ENCODE peak calls at places on chromosomes 2 and 18, in six cellular contexts. One of them, this sample, is unnamed.

GRCh38 chr2:59896499-59896898 is 657.0 kb downstream of the BCL11A start:
- DNase-seq in AG04450: no peak
- DNase-seq in esophagus muscularis mucosa: no peak
- DNase-seq in neural progenitor cell: no peak
- DNase-seq in esophagus squamous epithelium: no peak
- DNase-seq in pancreas: no peak
- DNase-seq in this sample: no peak

GRCh38 chr18:72460210-72460680 is 83.9 kb downstream of the CBLN2 start:
- DNase-seq in AG04450: no peak
- DNase-seq in esophagus muscularis mucosa: no peak
- DNase-seq in neural progenitor cell: no peak
- DNase-seq in esophagus squamous epithelium: no peak
- DNase-seq in pancreas: no peak
- DNase-seq in this sample: peak

GRCh38 chr2:138503087-138503442 is 1.5 kb downstream of the SPOPL start:
- DNase-seq in AG04450: no peak
- DNase-seq in esophagus muscularis mucosa: no peak
- DNase-seq in neural progenitor cell: no peak
- DNase-seq in esophagus squamous epithelium: no peak
- DNase-seq in pancreas: no peak
- DNase-seq in this sample: no peak

GRCh38 chr18:74328196-74328595 is 12.6 kb downstream of the C18orf63 start:
- DNase-seq in AG04450: no peak
- DNase-seq in esophagus muscularis mucosa: no peak
- DNase-seq in neural progenitor cell: no peak
- DNase-seq in esophagus squamous epithelium: no peak
- DNase-seq in pancreas: no peak
- DNase-seq in this sample: peak

GRCh38 chr2:179622635-179623034 is 238.8 kb downstream of the ZNF385B start:
- DNase-seq in AG04450: no peak
- DNase-seq in esophagus muscularis mucosa: no peak
- DNase-seq in neural progenitor cell: no peak
- DNase-seq in esophagus squamous epithelium: no peak
- DNase-seq in pancreas: no peak
- DNase-seq in this sample: no peak

GRCh38 chr2:170056900-170057299 is 121.0 kb upstream of the MYO3B start:
- DNase-seq in AG04450: no peak
- DNase-seq in esophagus muscularis mucosa: no peak
- DNase-seq in neural progenitor cell: no peak
- DNase-seq in esophagus squamous epithelium: no peak
- DNase-seq in pancreas: no peak
- DNase-seq in this sample: no peak

GRCh38 chr18:9184998-9185613 is 48.5 kb downstream of the ANKRD12 start:
- DNase-seq in AG04450: no peak
- DNase-seq in esophagus muscularis mucosa: no peak
- DNase-seq in neural progenitor cell: no peak
- DNase-seq in esophagus squamous epithelium: no peak
- DNase-seq in pancreas: no peak
- DNase-seq in this sample: peak

GRCh38 chr2:205216092-205216491 is 466.2 kb upstream of the NRP2 start:
- DNase-seq in AG04450: no peak
- DNase-seq in esophagus muscularis mucosa: no peak
- DNase-seq in neural progenitor cell: no peak
- DNase-seq in esophagus squamous epithelium: no peak
- DNase-seq in pancreas: no peak
- DNase-seq in this sample: no peak

GRCh38 chr2:31675485-31675901 is 94.8 kb upstream of the SRD5A2 start:
- DNase-seq in AG04450: no peak
- DNase-seq in esophagus muscularis mucosa: no peak
- DNase-seq in neural progenitor cell: peak
- DNase-seq in esophagus squamous epithelium: no peak
- DNase-seq in pancreas: peak
- DNase-seq in this sample: no peak

GRCh38 chr2:15668611-15669305 is 77.1 kb downstream of the DDX1 start:
- DNase-seq in AG04450: peak
- DNase-seq in esophagus muscularis mucosa: no peak
- DNase-seq in neural progenitor cell: peak
- DNase-seq in esophagus squamous epithelium: no peak
- DNase-seq in pancreas: no peak
- DNase-seq in this sample: peak

GRCh38 chr2:108940156-108940555 is 48.9 kb downstream of the EDAR start:
- DNase-seq in AG04450: no peak
- DNase-seq in esophagus muscularis mucosa: no peak
- DNase-seq in neural progenitor cell: no peak
- DNase-seq in esophagus squamous epithelium: no peak
- DNase-seq in pancreas: no peak
- DNase-seq in this sample: no peak

GRCh38 chr2:86352137-86352931 is 14.9 kb upstream of the REEP1 start:
- DNase-seq in AG04450: no peak
- DNase-seq in esophagus muscularis mucosa: no peak
- DNase-seq in neural progenitor cell: no peak
- DNase-seq in esophagus squamous epithelium: no peak
- DNase-seq in pancreas: no peak
- DNase-seq in this sample: no peak

GRCh38 chr2:188607501-188607900 is 315.8 kb downstream of the GULP1 start:
- DNase-seq in AG04450: no peak
- DNase-seq in esophagus muscularis mucosa: no peak
- DNase-seq in neural progenitor cell: no peak
- DNase-seq in esophagus squamous epithelium: no peak
- DNase-seq in pancreas: no peak
- DNase-seq in this sample: peak

GRCh38 chr2:86518498-86518897 is 44.7 kb downstream of the CHMP3 start:
- DNase-seq in AG04450: no peak
- DNase-seq in esophagus muscularis mucosa: no peak
- DNase-seq in neural progenitor cell: peak
- DNase-seq in esophagus squamous epithelium: no peak
- DNase-seq in pancreas: no peak
- DNase-seq in this sample: no peak

GRCh38 chr2:44793322-44793870 is 148.1 kb upstream of the SIX3 start:
- DNase-seq in AG04450: no peak
- DNase-seq in esophagus muscularis mucosa: no peak
- DNase-seq in neural progenitor cell: peak
- DNase-seq in esophagus squamous epithelium: no peak
- DNase-seq in pancreas: no peak
- DNase-seq in this sample: peak

GRCh38 chr2:234873828-234874173 is 78.0 kb upstream of the SH3BP4 start:
- DNase-seq in AG04450: no peak
- DNase-seq in esophagus muscularis mucosa: no peak
- DNase-seq in neural progenitor cell: no peak
- DNase-seq in esophagus squamous epithelium: no peak
- DNase-seq in pancreas: no peak
- DNase-seq in this sample: peak

GRCh38 chr18:23812566-23813440 is 123.5 kb downstream of the LAMA3 start:
- DNase-seq in AG04450: no peak
- DNase-seq in esophagus muscularis mucosa: no peak
- DNase-seq in neural progenitor cell: no peak
- DNase-seq in esophagus squamous epithelium: no peak
- DNase-seq in pancreas: no peak
- DNase-seq in this sample: peak

GRCh38 chr2:15145046-15145817 is 415.9 kb downstream of the NBAS start:
- DNase-seq in AG04450: no peak
- DNase-seq in esophagus muscularis mucosa: no peak
- DNase-seq in neural progenitor cell: no peak
- DNase-seq in esophagus squamous epithelium: no peak
- DNase-seq in pancreas: no peak
- DNase-seq in this sample: no peak

GRCh38 chr2:196131384-196131861 is 40.0 kb downstream of the STK17B start:
- DNase-seq in AG04450: no peak
- DNase-seq in esophagus muscularis mucosa: no peak
- DNase-seq in neural progenitor cell: peak
- DNase-seq in esophagus squamous epithelium: no peak
- DNase-seq in pancreas: no peak
- DNase-seq in this sample: peak

GRCh38 chr2:234611209-234611608 is 114.3 kb upstream of the ARL4C start:
- DNase-seq in AG04450: no peak
- DNase-seq in esophagus muscularis mucosa: no peak
- DNase-seq in neural progenitor cell: no peak
- DNase-seq in esophagus squamous epithelium: no peak
- DNase-seq in pancreas: no peak
- DNase-seq in this sample: no peak

GRCh38 chr18:79869591-79870368 is 72.0 kb downstream of the KCNG2 start:
- DNase-seq in AG04450: no peak
- DNase-seq in esophagus muscularis mucosa: no peak
- DNase-seq in neural progenitor cell: no peak
- DNase-seq in esophagus squamous epithelium: no peak
- DNase-seq in pancreas: no peak
- DNase-seq in this sample: no peak

GRCh38 chr2:111694690-111695089 is 189.3 kb downstream of the ANAPC1 start:
- DNase-seq in AG04450: no peak
- DNase-seq in esophagus muscularis mucosa: no peak
- DNase-seq in neural progenitor cell: no peak
- DNase-seq in esophagus squamous epithelium: no peak
- DNase-seq in pancreas: no peak
- DNase-seq in this sample: peak

GRCh38 chr2:6955523-6956136 is 38.4 kb downstream of the RNF144A start:
- DNase-seq in AG04450: no peak
- DNase-seq in esophagus muscularis mucosa: peak
- DNase-seq in neural progenitor cell: peak
- DNase-seq in esophagus squamous epithelium: no peak
- DNase-seq in pancreas: no peak
- DNase-seq in this sample: no peak

GRCh38 chr2:10005461-10005860 is 37.9 kb upstream of the KLF11 start:
- DNase-seq in AG04450: no peak
- DNase-seq in esophagus muscularis mucosa: no peak
- DNase-seq in neural progenitor cell: no peak
- DNase-seq in esophagus squamous epithelium: no peak
- DNase-seq in pancreas: no peak
- DNase-seq in this sample: no peak
- H3K4me3 ChIP-seq in AG04450: no peak
- H3K4me3 ChIP-seq in esophagus muscularis mucosa: no peak
- H3K4me3 ChIP-seq in neural progenitor cell: no peak
- H3K4me3 ChIP-seq in esophagus squamous epithelium: no peak
- H3K4me3 ChIP-seq in pancreas: no peak
- H3K4me3 ChIP-seq in this sample: no peak

GRCh38 chr2:239826376-239826775 is 198.8 kb downstream of the NDUFA10 start:
- DNase-seq in AG04450: no peak
- DNase-seq in esophagus muscularis mucosa: no peak
- DNase-seq in neural progenitor cell: no peak
- DNase-seq in esophagus squamous epithelium: no peak
- DNase-seq in pancreas: peak
- DNase-seq in this sample: no peak

GRCh38 chr2:239825705-239825979 is 199.5 kb downstream of the NDUFA10 start:
- DNase-seq in AG04450: no peak
- DNase-seq in esophagus muscularis mucosa: no peak
- DNase-seq in neural progenitor cell: no peak
- DNase-seq in esophagus squamous epithelium: no peak
- DNase-seq in pancreas: peak
- DNase-seq in this sample: no peak

GRCh38 chr2:239824866-239825704 is 200.1 kb downstream of the NDUFA10 start:
- DNase-seq in AG04450: no peak
- DNase-seq in esophagus muscularis mucosa: peak
- DNase-seq in neural progenitor cell: no peak
- DNase-seq in esophagus squamous epithelium: no peak
- DNase-seq in pancreas: peak
- DNase-seq in this sample: no peak

GRCh38 chr2:239822146-239822945 is 202.8 kb downstream of the NDUFA10 start:
- DNase-seq in AG04450: no peak
- DNase-seq in esophagus muscularis mucosa: no peak
- DNase-seq in neural progenitor cell: no peak
- DNase-seq in esophagus squamous epithelium: no peak
- DNase-seq in pancreas: no peak
- DNase-seq in this sample: no peak

GRCh38 chr2:239824051-239824694 is 201.0 kb downstream of the NDUFA10 start:
- DNase-seq in AG04450: no peak
- DNase-seq in esophagus muscularis mucosa: peak
- DNase-seq in neural progenitor cell: peak
- DNase-seq in esophagus squamous epithelium: no peak
- DNase-seq in pancreas: peak
- DNase-seq in this sample: no peak
- TF ChIP-seq CTCF in AG04450: no peak
- TF ChIP-seq CTCF in esophagus muscularis mucosa: peak
- TF ChIP-seq CTCF in neural progenitor cell: peak
- TF ChIP-seq CTCF in esophagus squamous epithelium: peak
- TF ChIP-seq CTCF in pancreas: no peak
- TF ChIP-seq CTCF in this sample: peak

DNA sequence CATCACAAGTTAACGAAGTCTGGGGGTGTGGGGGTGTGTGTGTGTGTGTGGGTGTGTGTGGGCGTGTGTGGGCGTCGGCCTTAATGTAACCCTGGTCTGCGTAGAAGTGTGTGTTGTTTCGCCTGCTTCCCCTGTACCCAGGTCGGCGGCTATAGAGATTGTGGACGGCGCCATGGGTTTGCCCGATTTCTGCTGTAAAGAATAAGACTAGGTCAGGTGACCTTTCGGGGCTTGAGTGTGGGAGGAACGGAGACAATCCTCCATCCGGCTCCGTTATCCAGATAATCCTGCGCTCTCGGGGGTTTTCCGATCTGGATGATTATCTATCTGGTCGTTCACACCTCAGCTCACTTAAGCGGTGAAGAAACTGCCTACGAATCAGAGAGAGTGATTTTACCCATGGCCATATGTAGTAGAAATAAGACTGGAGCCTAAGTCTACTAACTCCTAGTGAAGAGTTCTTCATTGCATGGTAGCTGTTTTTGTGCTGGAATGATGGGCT is 543 bp downstream of the HADHB start:
- DNase-seq in AG04450: no peak
- DNase-seq in esophagus muscularis mucosa: no peak
- DNase-seq in neural progenitor cell: peak
- DNase-seq in esophagus squamous epithelium: no peak
- DNase-seq in pancreas: no peak
- DNase-seq in this sample: no peak
- H3K4me3 ChIP-seq in AG04450: peak
- H3K4me3 ChIP-seq in esophagus muscularis mucosa: peak
- H3K4me3 ChIP-seq in neural progenitor cell: peak
- H3K4me3 ChIP-seq in esophagus squamous epithelium: peak
- H3K4me3 ChIP-seq in pancreas: peak
- H3K4me3 ChIP-seq in this sample: peak

GRCh38 chr2:121791801-121792221 is 36.4 kb downstream of the TSN start:
- DNase-seq in AG04450: no peak
- DNase-seq in esophagus muscularis mucosa: no peak
- DNase-seq in neural progenitor cell: no peak
- DNase-seq in esophagus squamous epithelium: no peak
- DNase-seq in pancreas: no peak
- DNase-seq in this sample: no peak

GRCh38 chr2:121794233-121794632 is 38.8 kb downstream of the TSN start:
- DNase-seq in AG04450: no peak
- DNase-seq in esophagus muscularis mucosa: no peak
- DNase-seq in neural progenitor cell: no peak
- DNase-seq in esophagus squamous epithelium: no peak
- DNase-seq in pancreas: no peak
- DNase-seq in this sample: no peak

GRCh38 chr2:121793816-121794215 is 38.4 kb downstream of the TSN start:
- DNase-seq in AG04450: no peak
- DNase-seq in esophagus muscularis mucosa: no peak
- DNase-seq in neural progenitor cell: no peak
- DNase-seq in esophagus squamous epithelium: no peak
- DNase-seq in pancreas: no peak
- DNase-seq in this sample: no peak

GRCh38 chr2:121798617-121799016 is 43.2 kb downstream of the TSN start:
- DNase-seq in AG04450: no peak
- DNase-seq in esophagus muscularis mucosa: no peak
- DNase-seq in neural progenitor cell: no peak
- DNase-seq in esophagus squamous epithelium: no peak
- DNase-seq in pancreas: no peak
- DNase-seq in this sample: no peak

DNA sequence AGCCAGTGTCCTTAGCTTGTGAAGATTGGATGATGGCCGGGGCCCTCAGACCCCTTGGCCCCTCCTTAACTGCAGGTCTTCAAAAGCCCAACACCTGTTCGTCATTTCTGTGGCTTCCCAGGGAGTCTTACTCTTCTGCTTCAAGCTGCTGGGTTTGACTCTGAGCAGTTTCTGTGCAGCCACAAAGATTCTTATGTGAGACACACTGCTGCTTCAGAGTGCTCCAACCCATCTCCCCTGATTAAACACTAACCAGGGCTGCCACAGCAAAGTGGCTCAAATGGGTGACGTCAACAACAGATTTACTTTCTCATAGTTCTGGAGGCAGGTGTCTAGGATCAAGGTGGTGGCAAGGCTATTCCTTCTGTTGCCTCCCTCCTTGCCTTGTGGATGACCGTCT is 40.8 kb downstream of the TSN start:
- DNase-seq in AG04450: no peak
- DNase-seq in esophagus muscularis mucosa: no peak
- DNase-seq in neural progenitor cell: no peak
- DNase-seq in esophagus squamous epithelium: no peak
- DNase-seq in pancreas: no peak
- DNase-seq in this sample: no peak
- TF ChIP-seq CTCF in AG04450: no peak
- TF ChIP-seq CTCF in esophagus muscularis mucosa: no peak
- TF ChIP-seq CTCF in neural progenitor cell: no peak
- TF ChIP-seq CTCF in esophagus squamous epithelium: no peak
- TF ChIP-seq CTCF in pancreas: no peak
- TF ChIP-seq CTCF in this sample: no peak